ENCODE peak calls at places on chromosomes 3 and 15, in seven cellular contexts. Q is tibial nerve, T is spleen, B is B cell, Z is foreskin fibroblast, G is astrocyte of the cerebellum, J is AG04449. C is an unnamed sample.

GRCh38 chr15:48493084-48493762 is 152.3 kb downstream of the FBN1 start:
- DNase-seq in Q (no peak), T (no peak), B (no peak), Z (peak), G (peak), J (peak), C (no peak)

GRCh38 chr15:59976480-59976879 is 27.6 kb upstream of the FOXB1 start:
- DNase-seq in Q (no peak), T (no peak), B (no peak), Z (no peak), G (no peak), J (no peak), C (no peak)

GRCh38 chr3:146968204-146968651 is 363.1 kb upstream of the PLSCR5 start:
- DNase-seq in Q (no peak), T (no peak), B (no peak), Z (peak), G (peak), J (peak), C (no peak)

GRCh38 chr15:56017920-56018319 is 24.5 kb upstream of the NEDD4 start:
- DNase-seq in Q (no peak), T (no peak), B (no peak), Z (no peak), G (no peak), J (no peak), C (no peak)

GRCh38 chr15:59371458-59372351 is 966 bp downstream of the MYO1E start:
- DNase-seq in Q (no peak), T (peak), B (peak), Z (peak), G (no peak), J (no peak), C (peak)

GRCh38 chr3:81823882-81824395 is 62.5 kb upstream of the GBE1 start:
- DNase-seq in Q (no peak), T (no peak), B (peak), Z (peak), G (no peak), J (no peak), C (no peak)

GRCh38 chr3:169940486-169941181 is 26.0 kb upstream of the SEC62 start:
- DNase-seq in Q (no peak), T (no peak), B (peak), Z (no peak), G (no peak), J (no peak), C (no peak)

GRCh38 chr3:55488398-55489055 is 1.4 kb upstream of the WNT5A start:
- DNase-seq in Q (no peak), T (no peak), B (no peak), Z (peak), G (peak), J (no peak), C (peak)

GRCh38 chr3:174377096-174377495 is 482.0 kb upstream of the NAALADL2 start:
- DNase-seq in Q (no peak), T (no peak), B (no peak), Z (no peak), G (no peak), J (no peak), C (no peak)

GRCh38 chr3:65170357-65171090 is 482.7 kb upstream of the ADAMTS9 start:
- DNase-seq in Q (peak), T (no peak), B (no peak), Z (peak), G (peak), J (no peak), C (no peak)

GRCh38 chr15:59438891-59439290 is 905 bp downstream of the FAM81A start:
- DNase-seq in Q (no peak), T (no peak), B (no peak), Z (peak), G (no peak), J (no peak), C (no peak)

GRCh38 chr15:36914962-36915808 is 185.2 kb downstream of the MEIS2 start:
- DNase-seq in Q (no peak), T (no peak), B (no peak), Z (no peak), G (no peak), J (no peak), C (no peak)

GRCh38 chr15:89018235-89018634 is 70.0 kb upstream of the ABHD2 start:
- DNase-seq in Q (peak), T (no peak), B (no peak), Z (no peak), G (no peak), J (peak), C (no peak)

GRCh38 chr3:166444336-166444735 is 607.1 kb upstream of the BCHE start:
- DNase-seq in Q (no peak), T (no peak), B (no peak), Z (no peak), G (no peak), J (no peak), C (no peak)

GRCh38 chr15:63791236-63791635 is 42.5 kb downstream of the HERC1 start:
- DNase-seq in Q (no peak), T (no peak), B (no peak), Z (peak), G (no peak), J (no peak), C (no peak)

GRCh38 chr15:57375827-57376694 is at the start of gene CGNL1:
- DNase-seq in Q (peak), T (no peak), B (no peak), Z (peak), G (no peak), J (no peak), C (no peak)

GRCh38 chr15:26065723-26066122 is 202.6 kb upstream of the ATP10A start:
- DNase-seq in Q (no peak), T (no peak), B (no peak), Z (no peak), G (no peak), J (no peak), C (no peak)
- TF ChIP-seq CTCF in Q (no peak), T (no peak), B (no peak), Z (no peak), G (no peak), J (no peak), C (peak)

GRCh38 chr3:9843715-9844438 is at the start of gene RPUSD3:
- DNase-seq in Q (peak), T (peak), B (peak), Z (peak), G (peak), J (peak), C (peak)
- TF ChIP-seq CTCF in Q (no peak), T (no peak), B (no peak), Z (no peak), G (no peak), J (no peak), C (no peak)

GRCh38 chr15:97728791-97729190 is 231.7 kb upstream of the ARRDC4 start:
- DNase-seq in Q (no peak), T (no peak), B (no peak), Z (no peak), G (no peak), J (no peak), C (no peak)
- TF ChIP-seq CTCF in Q (no peak), T (no peak), B (no peak), Z (no peak), G (no peak), J (no peak), C (no peak)

GRCh38 chr3:23928525-23928924 is 11.6 kb downstream of the RPL15 start:
- DNase-seq in Q (no peak), T (no peak), B (no peak), Z (no peak), G (no peak), J (no peak), C (no peak)
- TF ChIP-seq CTCF in Q (no peak), T (no peak), B (no peak), Z (no peak), G (no peak), J (no peak), C (no peak)

DNA sequence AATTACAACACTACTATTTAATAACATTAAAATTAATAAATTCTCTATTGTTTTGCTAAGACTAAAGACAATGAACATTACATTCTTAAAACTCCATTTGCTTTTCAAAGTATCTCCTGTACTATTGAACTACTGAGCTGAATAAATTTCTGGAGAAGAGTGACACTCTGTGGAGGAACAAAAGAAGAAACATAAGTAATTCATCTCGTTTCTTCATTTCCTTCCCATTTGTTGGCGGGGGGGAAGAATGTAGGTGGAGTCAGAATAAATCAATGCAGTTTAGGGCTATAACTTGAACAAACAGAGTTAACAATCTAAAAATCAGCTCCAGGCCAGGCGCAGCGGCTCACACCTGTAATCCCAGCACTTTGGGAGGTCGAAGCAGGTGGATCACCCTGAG is 32.7 kb downstream of the EFHB start:
- DNase-seq in Q (no peak), T (no peak), B (no peak), Z (peak), G (no peak), J (no peak), C (no peak)
- TF ChIP-seq CTCF in Q (no peak), T (no peak), B (no peak), Z (no peak), G (no peak), J (no peak), C (no peak)

DNA sequence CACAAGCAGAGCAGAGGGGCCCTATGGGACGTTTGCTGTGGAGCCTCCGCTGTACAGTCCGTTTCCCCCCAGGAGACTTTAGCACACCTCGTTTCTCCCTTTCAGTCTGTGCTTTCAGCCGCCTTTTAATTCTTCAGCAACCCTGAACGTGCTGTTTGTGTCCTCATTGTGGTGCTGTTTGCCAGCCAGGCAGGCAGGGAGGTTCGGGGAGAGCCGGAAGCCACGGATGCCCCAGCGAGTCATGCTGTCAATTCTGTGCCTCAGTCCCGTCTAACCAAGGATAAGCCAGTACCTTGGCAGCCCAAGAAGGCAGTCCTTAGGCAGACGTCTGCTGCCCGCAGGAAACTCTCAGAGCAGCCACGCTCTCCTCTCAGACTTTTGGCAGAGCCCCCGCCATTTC is 158.7 kb downstream of the UACA start:
- DNase-seq in Q (no peak), T (no peak), B (no peak), Z (peak), G (no peak), J (no peak), C (no peak)
- TF ChIP-seq CTCF in Q (no peak), T (no peak), B (no peak), Z (no peak), G (no peak), J (no peak), C (peak)